ENCODE peak calls at places on chromosomes 13 and 19, in five cellular contexts. V is naive thymus-derived CD8-positive, alpha-beta T cell; H is heart right ventricle; W is breast epithelium; Q is HEK293T. R is an unnamed sample.

GRCh38 chr19:41599175-41599966 is 23.4 kb downstream of the CEACAM21 start:
- DNase-seq in Q (no peak), H (no peak), W (no peak), V (no peak), R (no peak)

GRCh38 chr19:23075031-23075733 is 41.6 kb upstream of the ZNF730 start:
- DNase-seq in W (no peak), V (no peak), Q (no peak), H (peak), R (peak)

GRCh38 chr19:57570707-57571106 is 8.0 kb downstream of the ZNF416 start:
- DNase-seq in Q (no peak), H (no peak), V (no peak), W (no peak), R (no peak)

GRCh38 chr19:46431824-46432223 is 3.1 kb upstream of the PNMA8C start:
- DNase-seq in W (no peak), Q (peak), V (no peak), H (no peak), R (no peak)

GRCh38 chr19:43780706-43781525 is at the start of gene KCNN4:
- DNase-seq in V (no peak), H (no peak), Q (no peak), W (no peak), R (no peak)

GRCh38 chr13:72754111-72754510 is 26.4 kb downstream of the BORA start:
- DNase-seq in H (no peak), Q (no peak), V (no peak), W (no peak), R (no peak)

GRCh38 chr13:31172001-31172400 is 10.3 kb upstream of the HSPH1 start:
- DNase-seq in W (no peak), Q (no peak), V (no peak), H (no peak), R (peak)

GRCh38 chr13:112245959-112246358 is 130.2 kb upstream of the SPACA7 start:
- DNase-seq in Q (no peak), W (no peak), V (no peak), H (no peak), R (no peak)

GRCh38 chr13:45299194-45299593 is 41.8 kb downstream of the TPT1 start:
- DNase-seq in W (no peak), V (no peak), H (no peak), Q (no peak), R (no peak)

GRCh38 chr13:35704331-35704730 is 227.8 kb upstream of the MAB21L1 start:
- DNase-seq in W (no peak), Q (no peak), H (no peak), V (no peak), R (no peak)

GRCh38 chr13:88246239-88246638 is 575.1 kb downstream of the SLITRK5 start:
- DNase-seq in V (no peak), Q (peak), H (no peak), W (no peak), R (no peak)

R was measured in trophoblast cell.